ENCODE peak calls at places on chromosomes 11 and 22, in eight cellular contexts. One of them, this sample, is unnamed.

GRCh38 chr11:8382436-8383053 is 118.9 kb upstream of the LMO1 start:
- DNase-seq in heart left ventricle: no peak
- DNase-seq in A549: no peak
- DNase-seq in endothelial cell: no peak
- DNase-seq in uterus: no peak
- DNase-seq in body of pancreas: no peak
- DNase-seq in cardiac fibroblast: peak; percentile 13
- DNase-seq in AG10803: peak; percentile 20
- DNase-seq in this sample: peak; percentile 56

GRCh38 chr11:10263929-10264328 is 30.1 kb downstream of the SBF2 start:
- DNase-seq in heart left ventricle: no peak
- DNase-seq in A549: no peak
- DNase-seq in endothelial cell: no peak
- DNase-seq in uterus: no peak
- DNase-seq in body of pancreas: no peak
- DNase-seq in cardiac fibroblast: peak; percentile 47
- DNase-seq in AG10803: peak; percentile 79
- DNase-seq in this sample: peak; percentile 56

GRCh38 chr11:64661146-64661545 is 61.9 kb downstream of the NRXN2 start:
- DNase-seq in heart left ventricle: peak; percentile 62
- DNase-seq in A549: no peak
- DNase-seq in endothelial cell: no peak
- DNase-seq in uterus: no peak
- DNase-seq in body of pancreas: no peak
- DNase-seq in cardiac fibroblast: peak; percentile 88
- DNase-seq in AG10803: peak; percentile 93
- DNase-seq in this sample: peak; percentile 61

GRCh38 chr11:128232588-128232987 is 354.8 kb downstream of the ETS1 start:
- DNase-seq in heart left ventricle: no peak
- DNase-seq in A549: no peak
- DNase-seq in endothelial cell: no peak
- DNase-seq in uterus: no peak
- DNase-seq in body of pancreas: no peak
- DNase-seq in cardiac fibroblast: no peak
- DNase-seq in AG10803: no peak
- DNase-seq in this sample: no peak

GRCh38 chr11:120336641-120337132 is 474 bp downstream of the ARHGEF12 start:
- DNase-seq in heart left ventricle: peak; percentile 79
- DNase-seq in A549: peak; percentile 39
- DNase-seq in endothelial cell: peak; percentile 56
- DNase-seq in uterus: peak; percentile 46
- DNase-seq in body of pancreas: no peak
- DNase-seq in cardiac fibroblast: peak; percentile 49
- DNase-seq in AG10803: no peak
- DNase-seq in this sample: no peak

GRCh38 chr11:63768232-63769043 is at the start of gene ZFTA:
- DNase-seq in heart left ventricle: peak; percentile 85
- DNase-seq in A549: peak; percentile 51
- DNase-seq in endothelial cell: peak; percentile 83
- DNase-seq in uterus: peak; percentile 75
- DNase-seq in body of pancreas: peak; percentile 72
- DNase-seq in cardiac fibroblast: peak; percentile 70
- DNase-seq in AG10803: peak; percentile 54
- DNase-seq in this sample: peak; percentile 84

GRCh38 chr22:29559030-29559429 is 5.5 kb upstream of the THOC5 start:
- DNase-seq in heart left ventricle: no peak
- DNase-seq in A549: no peak
- DNase-seq in endothelial cell: no peak
- DNase-seq in uterus: no peak
- DNase-seq in body of pancreas: no peak
- DNase-seq in cardiac fibroblast: no peak
- DNase-seq in AG10803: no peak
- DNase-seq in this sample: no peak

GRCh38 chr22:26894362-26894761 is 237.0 kb downstream of the MIAT start:
- DNase-seq in heart left ventricle: no peak
- DNase-seq in A549: no peak
- DNase-seq in endothelial cell: no peak
- DNase-seq in uterus: no peak
- DNase-seq in body of pancreas: no peak
- DNase-seq in cardiac fibroblast: no peak
- DNase-seq in AG10803: no peak
- DNase-seq in this sample: no peak

GRCh38 chr11:122163420-122163819 is 47.4 kb upstream of the BLID start:
- DNase-seq in heart left ventricle: no peak
- DNase-seq in A549: no peak
- DNase-seq in endothelial cell: no peak
- DNase-seq in uterus: no peak
- DNase-seq in body of pancreas: no peak
- DNase-seq in cardiac fibroblast: peak; percentile 54
- DNase-seq in AG10803: peak; percentile 92
- DNase-seq in this sample: no peak

GRCh38 chr11:126156814-126157213 is 54.6 kb downstream of the RPUSD4 start:
- DNase-seq in heart left ventricle: no peak
- DNase-seq in A549: no peak
- DNase-seq in endothelial cell: no peak
- DNase-seq in uterus: no peak
- DNase-seq in body of pancreas: no peak
- DNase-seq in cardiac fibroblast: no peak
- DNase-seq in AG10803: no peak
- DNase-seq in this sample: no peak

GRCh38 chr11:41456288-41456687 is 3.2 kb downstream of the LRRC4C start:
- DNase-seq in heart left ventricle: no peak
- DNase-seq in A549: no peak
- DNase-seq in endothelial cell: no peak
- DNase-seq in uterus: no peak
- DNase-seq in body of pancreas: no peak
- DNase-seq in cardiac fibroblast: no peak
- DNase-seq in AG10803: no peak
- DNase-seq in this sample: no peak

GRCh38 chr11:92642146-92642919 is 327.1 kb upstream of the MTNR1B start:
- DNase-seq in heart left ventricle: no peak
- DNase-seq in A549: no peak
- DNase-seq in endothelial cell: no peak
- DNase-seq in uterus: no peak
- DNase-seq in body of pancreas: no peak
- DNase-seq in cardiac fibroblast: no peak
- DNase-seq in AG10803: no peak
- DNase-seq in this sample: no peak

GRCh38 chr11:111308140-111308539 is 9.8 kb downstream of the POU2AF3 start:
- DNase-seq in heart left ventricle: peak; percentile 61
- DNase-seq in A549: peak; percentile 58
- DNase-seq in endothelial cell: no peak
- DNase-seq in uterus: no peak
- DNase-seq in body of pancreas: peak; percentile 94
- DNase-seq in cardiac fibroblast: peak; percentile 24
- DNase-seq in AG10803: no peak
- DNase-seq in this sample: no peak

GRCh38 chr11:106482920-106483761 is 405.7 kb downstream of the AASDHPPT start:
- DNase-seq in heart left ventricle: no peak
- DNase-seq in A549: no peak
- DNase-seq in endothelial cell: no peak
- DNase-seq in uterus: no peak
- DNase-seq in body of pancreas: no peak
- DNase-seq in cardiac fibroblast: peak; percentile 72
- DNase-seq in AG10803: peak; percentile 41
- DNase-seq in this sample: peak; percentile 83

GRCh38 chr11:132126973-132127900 is 756.8 kb downstream of the NTM start:
- DNase-seq in heart left ventricle: no peak
- DNase-seq in A549: no peak
- DNase-seq in endothelial cell: peak; percentile 34
- DNase-seq in uterus: no peak
- DNase-seq in body of pancreas: peak; percentile 52
- DNase-seq in cardiac fibroblast: peak; percentile 94
- DNase-seq in AG10803: peak; percentile 90
- DNase-seq in this sample: peak; percentile 97

GRCh38 chr11:84194696-84195095 is 908.5 kb upstream of the CCDC90B start:
- DNase-seq in heart left ventricle: peak; percentile 47
- DNase-seq in A549: no peak
- DNase-seq in endothelial cell: no peak
- DNase-seq in uterus: no peak
- DNase-seq in body of pancreas: no peak
- DNase-seq in cardiac fibroblast: no peak
- DNase-seq in AG10803: no peak
- DNase-seq in this sample: no peak

GRCh38 chr22:32219030-32219429 is 14.2 kb upstream of the RFPL2 start:
- DNase-seq in heart left ventricle: no peak
- DNase-seq in A549: no peak
- DNase-seq in endothelial cell: no peak
- DNase-seq in uterus: no peak
- DNase-seq in body of pancreas: no peak
- DNase-seq in cardiac fibroblast: no peak
- DNase-seq in AG10803: no peak
- DNase-seq in this sample: no peak

GRCh38 chr11:58395581-58395980 is 11.1 kb downstream of the OR5B3 start:
- DNase-seq in heart left ventricle: no peak
- DNase-seq in A549: no peak
- DNase-seq in endothelial cell: no peak
- DNase-seq in uterus: no peak
- DNase-seq in body of pancreas: no peak
- DNase-seq in cardiac fibroblast: no peak
- DNase-seq in AG10803: peak; percentile 69
- DNase-seq in this sample: no peak

GRCh38 chr11:77547863-77548551 is 41.7 kb upstream of the AQP11 start:
- DNase-seq in heart left ventricle: no peak
- DNase-seq in A549: peak; percentile 74
- DNase-seq in endothelial cell: peak; percentile 28
- DNase-seq in uterus: peak; percentile 41
- DNase-seq in body of pancreas: peak; percentile 56
- DNase-seq in cardiac fibroblast: peak; percentile 81
- DNase-seq in AG10803: peak; percentile 72
- DNase-seq in this sample: peak; percentile 81

GRCh38 chr22:45064313-45065268 is 54.8 kb upstream of the PHF21B start:
- DNase-seq in heart left ventricle: no peak
- DNase-seq in A549: no peak
- DNase-seq in endothelial cell: no peak
- DNase-seq in uterus: no peak
- DNase-seq in body of pancreas: no peak
- DNase-seq in cardiac fibroblast: peak; percentile 31
- DNase-seq in AG10803: peak; percentile 63
- DNase-seq in this sample: peak; percentile 85

GRCh38 chr11:134976540-134976939 is 564.5 kb upstream of the B3GAT1 start:
- DNase-seq in heart left ventricle: no peak
- DNase-seq in A549: no peak
- DNase-seq in endothelial cell: no peak
- DNase-seq in uterus: no peak
- DNase-seq in body of pancreas: no peak
- DNase-seq in cardiac fibroblast: no peak
- DNase-seq in AG10803: no peak
- DNase-seq in this sample: no peak

GRCh38 chr11:108970221-108970991 is 305.5 kb downstream of the DDX10 start:
- DNase-seq in heart left ventricle: no peak
- DNase-seq in A549: no peak
- DNase-seq in endothelial cell: no peak
- DNase-seq in uterus: no peak
- DNase-seq in body of pancreas: no peak
- DNase-seq in cardiac fibroblast: peak; percentile 43
- DNase-seq in AG10803: peak; percentile 57
- DNase-seq in this sample: peak; percentile 26

GRCh38 chr11:86805873-86806310 is 5.5 kb downstream of the PRSS23 start:
- DNase-seq in heart left ventricle: no peak
- DNase-seq in A549: no peak
- DNase-seq in endothelial cell: no peak
- DNase-seq in uterus: no peak
- DNase-seq in body of pancreas: no peak
- DNase-seq in cardiac fibroblast: no peak
- DNase-seq in AG10803: no peak
- DNase-seq in this sample: no peak

GRCh38 chr22:50544078-50544745 is 1.5 kb upstream of the KLHDC7B start:
- DNase-seq in heart left ventricle: peak; percentile 93
- DNase-seq in A549: peak; percentile 82
- DNase-seq in endothelial cell: peak; percentile 88
- DNase-seq in uterus: no peak
- DNase-seq in body of pancreas: peak; percentile 75
- DNase-seq in cardiac fibroblast: peak; percentile 67
- DNase-seq in AG10803: peak; percentile 55
- DNase-seq in this sample: peak; percentile 85
- TF ChIP-seq CTCF in heart left ventricle: peak; percentile 63
- TF ChIP-seq CTCF in A549: peak; percentile 61
- TF ChIP-seq CTCF in endothelial cell: peak; percentile 41
- TF ChIP-seq CTCF in uterus: no peak
- TF ChIP-seq CTCF in body of pancreas: peak; percentile 49
- TF ChIP-seq CTCF in cardiac fibroblast: peak; percentile 43
- TF ChIP-seq CTCF in AG10803: peak; percentile 50
- TF ChIP-seq CTCF in this sample: peak; percentile 55

GRCh38 chr11:72752088-72752914 is at the start of gene ARAP1:
- DNase-seq in heart left ventricle: peak; percentile 86
- DNase-seq in A549: peak; percentile 70
- DNase-seq in endothelial cell: peak; percentile 59
- DNase-seq in uterus: peak; percentile 71
- DNase-seq in body of pancreas: peak; percentile 75
- DNase-seq in cardiac fibroblast: peak; percentile 77
- DNase-seq in AG10803: peak; percentile 62
- DNase-seq in this sample: peak; percentile 81
- TF ChIP-seq CTCF in heart left ventricle: no peak
- TF ChIP-seq CTCF in A549: no peak
- TF ChIP-seq CTCF in endothelial cell: no peak
- TF ChIP-seq CTCF in uterus: no peak
- TF ChIP-seq CTCF in body of pancreas: no peak
- TF ChIP-seq CTCF in cardiac fibroblast: no peak
- TF ChIP-seq CTCF in AG10803: peak; percentile 17
- TF ChIP-seq CTCF in this sample: no peak

GRCh38 chr11:124194696-124195418 is 11.7 kb downstream of the OR10D3 start:
- DNase-seq in heart left ventricle: no peak
- DNase-seq in A549: peak; percentile 54
- DNase-seq in endothelial cell: peak; percentile 50
- DNase-seq in uterus: no peak
- DNase-seq in body of pancreas: peak; percentile 31
- DNase-seq in cardiac fibroblast: peak; percentile 81
- DNase-seq in AG10803: peak; percentile 54
- DNase-seq in this sample: no peak
- TF ChIP-seq CTCF in heart left ventricle: no peak
- TF ChIP-seq CTCF in A549: peak; percentile 47
- TF ChIP-seq CTCF in endothelial cell: peak; percentile 65
- TF ChIP-seq CTCF in uterus: no peak
- TF ChIP-seq CTCF in body of pancreas: peak; percentile 41
- TF ChIP-seq CTCF in cardiac fibroblast: peak; percentile 81
- TF ChIP-seq CTCF in AG10803: peak; percentile 87
- TF ChIP-seq CTCF in this sample: peak; percentile 76

GRCh38 chr11:44566559-44566949 is 1.1 kb downstream of the CD82 start:
- DNase-seq in heart left ventricle: no peak
- DNase-seq in A549: no peak
- DNase-seq in endothelial cell: no peak
- DNase-seq in uterus: no peak
- DNase-seq in body of pancreas: no peak
- DNase-seq in cardiac fibroblast: no peak
- DNase-seq in AG10803: no peak
- DNase-seq in this sample: no peak

GRCh38 chr11:44568358-44568705 is 2.9 kb downstream of the CD82 start:
- DNase-seq in heart left ventricle: no peak
- DNase-seq in A549: no peak
- DNase-seq in endothelial cell: no peak
- DNase-seq in uterus: no peak
- DNase-seq in body of pancreas: no peak
- DNase-seq in cardiac fibroblast: no peak
- DNase-seq in AG10803: no peak
- DNase-seq in this sample: no peak

GRCh38 chr11:44567876-44568256 is 2.4 kb downstream of the CD82 start:
- DNase-seq in heart left ventricle: no peak
- DNase-seq in A549: no peak
- DNase-seq in endothelial cell: no peak
- DNase-seq in uterus: no peak
- DNase-seq in body of pancreas: no peak
- DNase-seq in cardiac fibroblast: no peak
- DNase-seq in AG10803: no peak
- DNase-seq in this sample: no peak

GRCh38 chr11:44565746-44566558 is 489 bp downstream of the CD82 start:
- DNase-seq in heart left ventricle: no peak
- DNase-seq in A549: no peak
- DNase-seq in endothelial cell: no peak
- DNase-seq in uterus: no peak
- DNase-seq in body of pancreas: peak; percentile 52
- DNase-seq in cardiac fibroblast: no peak
- DNase-seq in AG10803: no peak
- DNase-seq in this sample: no peak

GRCh38 chr11:44566952-44567875 is 1.8 kb downstream of the CD82 start:
- DNase-seq in heart left ventricle: no peak
- DNase-seq in A549: no peak
- DNase-seq in endothelial cell: no peak
- DNase-seq in uterus: no peak
- DNase-seq in body of pancreas: no peak
- DNase-seq in cardiac fibroblast: no peak
- DNase-seq in AG10803: no peak
- DNase-seq in this sample: no peak
- TF ChIP-seq CTCF in heart left ventricle: no peak
- TF ChIP-seq CTCF in A549: no peak
- TF ChIP-seq CTCF in endothelial cell: no peak
- TF ChIP-seq CTCF in uterus: no peak
- TF ChIP-seq CTCF in body of pancreas: no peak
- TF ChIP-seq CTCF in cardiac fibroblast: peak; percentile 15
- TF ChIP-seq CTCF in AG10803: peak; percentile 9
- TF ChIP-seq CTCF in this sample: no peak